ENCODE peak calls at places on chromosomes 16 and 17, in four cellular contexts. D is endothelial cell, V is AG09319, F is AG04449. P is an unnamed sample.

GRCh38 chr16:3665508-3665907 is 11.0 kb downstream of the DNASE1 start:
- DNase-seq in D (no peak), V (no peak), F (no peak), P (no peak)

GRCh38 chr17:15490634-15491261 is 23.3 kb upstream of the CDRT4 start:
- DNase-seq in D (peak), V (no peak), F (no peak), P (peak)

GRCh38 chr17:35749560-35750412 is 3.3 kb downstream of the GAS2L2 start:
- DNase-seq in D (no peak), V (no peak), F (no peak), P (no peak)

GRCh38 chr17:41695954-41696720 is 7.5 kb downstream of the EIF1 start:
- DNase-seq in D (peak), V (peak), F (no peak), P (peak)

GRCh38 chr17:57943140-57943539 is 12.1 kb downstream of the CUEDC1 start:
- DNase-seq in D (no peak), V (no peak), F (no peak), P (no peak)

GRCh38 chr17:75009139-75009724 is 3.2 kb upstream of the MRPL58 start:
- DNase-seq in D (no peak), V (no peak), F (no peak), P (no peak)

GRCh38 chr16:15822957-15823356 is 33.9 kb downstream of the MYH11 start:
- DNase-seq in D (no peak), V (no peak), F (no peak), P (no peak)

GRCh38 chr16:73152731-73153130 is 104.8 kb upstream of the ZFHX3 start:
- DNase-seq in D (peak), V (no peak), F (no peak), P (peak)

GRCh38 chr16:50326835-50327465 is 41.8 kb downstream of the BRD7 start:
- DNase-seq in D (no peak), V (no peak), F (no peak), P (no peak)

GRCh38 chr17:66184392-66184791 is 7.5 kb downstream of the CEP112 start:
- DNase-seq in D (no peak), V (no peak), F (no peak), P (no peak)

GRCh38 chr16:7512503-7512902 is 179.9 kb downstream of the RBFOX1 start:
- DNase-seq in D (no peak), V (no peak), F (no peak), P (no peak)

GRCh38 chr17:2926019-2926650 is 129.9 kb downstream of the RAP1GAP2 start:
- DNase-seq in D (no peak), V (peak), F (no peak), P (no peak)

GRCh38 chr16:88035292-88035691 is 84.1 kb downstream of the BANP start:
- DNase-seq in D (no peak), V (no peak), F (no peak), P (no peak)

GRCh38 chr17:34721326-34721725 is 141.9 kb downstream of the TMEM132E start:
- DNase-seq in D (no peak), V (no peak), F (no peak), P (no peak)

GRCh38 chr17:64418506-64419339 is 28.1 kb upstream of the PECAM1 start:
- DNase-seq in D (no peak), V (peak), F (peak), P (no peak)

GRCh38 chr16:46884513-46885293 is 541 bp downstream of the GPT2 start:
- DNase-seq in D (peak), V (no peak), F (no peak), P (peak)

GRCh38 chr16:58031016-58031800 is 5.7 kb downstream of the MMP15 start:
- DNase-seq in D (no peak), V (no peak), F (no peak), P (no peak)

GRCh38 chr17:10126554-10127493 is 71.6 kb downstream of the GAS7 start:
- DNase-seq in D (no peak), V (no peak), F (no peak), P (no peak)

GRCh38 chr16:5064915-5065314 is 841 bp downstream of the C16orf89 start:
- DNase-seq in D (no peak), V (no peak), F (no peak), P (no peak)

GRCh38 chr17:43949777-43950176 is 4.0 kb downstream of the PYY start:
- DNase-seq in D (no peak), V (no peak), F (no peak), P (no peak)

GRCh38 chr16:19115148-19116021 is 1.6 kb downstream of the ITPRIPL2 start:
- DNase-seq in D (no peak), V (no peak), F (no peak), P (no peak)

GRCh38 chr16:72312862-72313261 is 140.9 kb upstream of the PMFBP1 start:
- DNase-seq in D (no peak), V (peak), F (no peak), P (no peak)

GRCh38 chr17:40960144-40960543 is 6.6 kb downstream of the KRT39 start:
- DNase-seq in D (no peak), V (no peak), F (no peak), P (no peak)

GRCh38 chr17:74539281-74539820 is 6.6 kb downstream of the CD300C start:
- DNase-seq in D (no peak), V (no peak), F (no peak), P (no peak)

GRCh38 chr17:79741751-79742588 is 11.2 kb downstream of the ENPP7 start:
- DNase-seq in D (peak), V (no peak), F (no peak), P (peak)

GRCh38 chr17:31907342-31907975 is 6.0 kb upstream of the UTP6 start:
- DNase-seq in D (no peak), V (no peak), F (no peak), P (no peak)

GRCh38 chr17:63171428-63172205 is 205.6 kb downstream of the TANC2 start:
- DNase-seq in D (no peak), V (peak), F (no peak), P (no peak)

GRCh38 chr17:60600490-60601431 is 768 bp downstream of the PPM1D start:
- DNase-seq in D (peak), V (no peak), F (no peak), P (peak)

GRCh38 chr16:27639588-27640276 is 89.8 kb downstream of the KATNIP start:
- DNase-seq in D (peak), V (no peak), F (peak), P (peak)
- TF ChIP-seq CTCF in D (peak), V (peak), F (peak), P (peak)

DNA sequence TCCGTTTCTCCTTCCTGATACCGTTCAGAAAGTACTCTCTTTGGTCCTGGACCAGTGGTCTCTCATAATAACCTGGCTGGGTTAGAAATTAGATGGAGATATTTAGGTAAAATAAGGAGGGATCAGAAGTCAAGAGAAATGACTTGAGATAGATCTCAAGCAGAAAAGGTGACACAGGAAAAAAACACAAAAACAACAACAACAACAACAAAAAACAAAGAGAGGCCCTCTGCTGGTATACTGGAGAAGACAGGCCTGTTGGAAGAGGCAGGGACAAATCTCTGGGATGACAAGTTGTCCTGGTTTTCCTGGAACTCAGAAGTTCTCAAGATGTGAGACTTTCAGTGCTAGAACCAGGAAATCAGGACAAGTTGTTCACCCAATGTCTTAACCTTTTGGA is 430.5 kb downstream of the SHISA9 start:
- DNase-seq in D (no peak), V (no peak), F (no peak), P (no peak)
- TF ChIP-seq CTCF in D (peak), V (no peak), F (no peak), P (no peak)

DNA sequence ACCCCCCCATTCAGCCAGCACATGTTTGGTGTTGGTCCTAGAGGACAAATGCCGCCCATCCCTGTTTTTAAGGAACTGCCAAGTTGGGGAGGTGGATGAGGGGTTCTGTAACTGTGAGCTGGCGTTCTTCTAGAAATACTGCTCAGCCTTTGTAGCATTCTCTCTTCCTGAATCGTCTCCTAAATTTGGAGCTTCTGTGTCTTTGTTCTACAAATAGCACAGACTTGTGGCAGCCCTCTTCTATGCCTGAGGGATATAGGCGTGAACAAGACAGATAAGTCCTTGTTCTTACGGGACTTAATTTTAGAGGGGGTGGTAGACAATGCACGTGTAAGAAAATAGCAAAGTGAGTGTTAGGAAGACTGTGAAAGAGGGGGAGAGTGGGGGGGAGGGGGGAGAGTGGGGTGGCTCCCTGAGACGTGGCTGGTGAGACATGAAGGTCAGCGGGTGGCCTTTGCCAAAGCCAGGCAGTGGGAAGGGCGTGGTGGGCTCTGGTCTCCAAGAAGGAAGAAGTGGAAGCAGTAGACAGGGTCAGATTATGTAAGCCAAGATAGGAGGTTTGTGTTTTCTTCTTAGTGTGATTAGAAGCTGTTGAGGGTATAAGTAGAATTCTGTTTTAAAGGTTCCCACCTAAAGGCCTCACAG is 9.9 kb downstream of the MFSD11 start:
- DNase-seq in D (no peak), V (no peak), F (no peak), P (peak)
- TF ChIP-seq CTCF in D (no peak), V (no peak), F (no peak), P (no peak)

GRCh38 chr17:50256826-50257573 is 17.3 kb upstream of the TMEM92 start:
- DNase-seq in D (no peak), V (no peak), F (no peak), P (no peak)
- TF ChIP-seq CTCF in D (no peak), V (no peak), F (no peak), P (no peak)

GRCh38 chr16:89207993-89208392 is 7.7 kb upstream of the SLC22A31 start:
- DNase-seq in D (no peak), V (no peak), F (no peak), P (no peak)

GRCh38 chr16:89210165-89210903 is 7.2 kb upstream of the ZNF778 start:
- DNase-seq in D (no peak), V (no peak), F (no peak), P (no peak)

GRCh38 chr16:89210904-89211515 is 6.5 kb upstream of the ZNF778 start:
- DNase-seq in D (no peak), V (no peak), F (no peak), P (no peak)

GRCh38 chr16:89209522-89210044 is 7.9 kb upstream of the ZNF778 start:
- DNase-seq in D (no peak), V (no peak), F (no peak), P (no peak)
- TF ChIP-seq CTCF in D (no peak), V (no peak), F (no peak), P (no peak)

DNA sequence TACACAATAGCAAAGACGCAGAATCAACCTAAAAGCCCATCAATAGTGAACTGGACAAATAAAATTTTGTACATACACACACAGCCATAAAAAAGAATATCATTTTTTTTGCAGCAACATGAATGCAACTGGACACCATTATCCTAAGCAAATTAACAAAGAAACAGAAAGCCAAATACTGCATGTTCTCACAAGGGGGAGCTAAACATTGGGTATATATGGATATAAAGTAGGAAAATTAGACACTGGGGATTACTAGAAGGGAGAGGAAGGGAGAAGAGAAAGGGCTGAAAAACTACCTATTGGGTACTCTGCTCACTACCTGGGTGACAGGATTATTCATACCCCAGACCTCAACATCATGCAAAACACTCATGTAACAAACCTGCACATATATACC is 28.2 kb downstream of the ADAMTS18 start:
- DNase-seq in D (no peak), V (no peak), F (no peak), P (no peak)
- TF ChIP-seq CTCF in D (no peak), V (peak), F (peak), P (peak)

GRCh38 chr17:8243827-8244226 is 4.0 kb downstream of the CTC1 start:
- DNase-seq in D (no peak), V (no peak), F (no peak), P (no peak)
- TF ChIP-seq CTCF in D (no peak), V (no peak), F (no peak), P (no peak)